ENCODE peak calls at places on chromosomes 3 and 15, in ten cellular contexts. One of them, this sample, is unnamed. For H3K4me1, the result is how much of the 10 kb centered on the place peaks cover.

GRCh38 chr15:101531170-101531569 is 41.7 kb upstream of the PCSK6 start:
- DNase-seq in HepG2: no peak
- DNase-seq in neural progenitor cell: no peak
- DNase-seq in MM.1S: no peak
- DNase-seq in DND-41: no peak
- DNase-seq in upper lobe of right lung: no peak
- DNase-seq in stomach: no peak
- DNase-seq in A549: no peak
- DNase-seq in GM23338: no peak
- DNase-seq in adrenal gland: no peak
- DNase-seq in this sample: no peak

GRCh38 chr15:38536201-38536676 is 28.4 kb downstream of the RASGRP1 start:
- DNase-seq in HepG2: no peak
- DNase-seq in neural progenitor cell: no peak
- DNase-seq in MM.1S: no peak
- DNase-seq in DND-41: no peak
- DNase-seq in upper lobe of right lung: no peak
- DNase-seq in stomach: peak
- DNase-seq in A549: no peak
- DNase-seq in GM23338: no peak
- DNase-seq in adrenal gland: peak
- DNase-seq in this sample: no peak

GRCh38 chr15:38531509-38531908 is 33.1 kb downstream of the RASGRP1 start:
- DNase-seq in HepG2: no peak
- DNase-seq in neural progenitor cell: no peak
- DNase-seq in MM.1S: no peak
- DNase-seq in DND-41: no peak
- DNase-seq in upper lobe of right lung: no peak
- DNase-seq in stomach: no peak
- DNase-seq in A549: no peak
- DNase-seq in GM23338: no peak
- DNase-seq in adrenal gland: peak
- DNase-seq in this sample: no peak

GRCh38 chr3:22269827-22270226 is 518.8 kb upstream of the ZNF385D start:
- DNase-seq in HepG2: no peak
- DNase-seq in neural progenitor cell: no peak
- DNase-seq in MM.1S: no peak
- DNase-seq in DND-41: no peak
- DNase-seq in upper lobe of right lung: no peak
- DNase-seq in stomach: no peak
- DNase-seq in A549: no peak
- DNase-seq in GM23338: no peak
- DNase-seq in adrenal gland: no peak
- DNase-seq in this sample: no peak

GRCh38 chr15:48781481-48782081 is 29.3 kb downstream of the CEP152 start:
- DNase-seq in HepG2: no peak
- DNase-seq in neural progenitor cell: no peak
- DNase-seq in MM.1S: no peak
- DNase-seq in DND-41: no peak
- DNase-seq in upper lobe of right lung: no peak
- DNase-seq in stomach: no peak
- DNase-seq in A549: no peak
- DNase-seq in GM23338: no peak
- DNase-seq in adrenal gland: no peak
- DNase-seq in this sample: no peak

GRCh38 chr15:85583404-85584390 is 203.3 kb downstream of the AKAP13 start:
- DNase-seq in HepG2: no peak
- DNase-seq in neural progenitor cell: peak
- DNase-seq in MM.1S: no peak
- DNase-seq in DND-41: no peak
- DNase-seq in upper lobe of right lung: peak
- DNase-seq in stomach: peak
- DNase-seq in A549: no peak
- DNase-seq in GM23338: no peak
- DNase-seq in adrenal gland: peak
- DNase-seq in this sample: no peak

GRCh38 chr3:11188231-11188630 is 33.9 kb downstream of the HRH1 start:
- DNase-seq in HepG2: no peak
- DNase-seq in neural progenitor cell: no peak
- DNase-seq in MM.1S: no peak
- DNase-seq in DND-41: no peak
- DNase-seq in upper lobe of right lung: no peak
- DNase-seq in stomach: no peak
- DNase-seq in A549: no peak
- DNase-seq in GM23338: no peak
- DNase-seq in adrenal gland: no peak
- DNase-seq in this sample: no peak

GRCh38 chr3:155241559-155241958 is 51.9 kb downstream of the STRIT1 start:
- DNase-seq in HepG2: no peak
- DNase-seq in neural progenitor cell: no peak
- DNase-seq in MM.1S: no peak
- DNase-seq in DND-41: no peak
- DNase-seq in upper lobe of right lung: no peak
- DNase-seq in stomach: no peak
- DNase-seq in A549: no peak
- DNase-seq in GM23338: no peak
- DNase-seq in adrenal gland: no peak
- DNase-seq in this sample: no peak

GRCh38 chr15:43237842-43238470 is 17.1 kb upstream of the EPB42 start:
- DNase-seq in HepG2: no peak
- DNase-seq in neural progenitor cell: no peak
- DNase-seq in MM.1S: no peak
- DNase-seq in DND-41: no peak
- DNase-seq in upper lobe of right lung: no peak
- DNase-seq in stomach: no peak
- DNase-seq in A549: no peak
- DNase-seq in GM23338: no peak
- DNase-seq in adrenal gland: no peak
- DNase-seq in this sample: no peak

GRCh38 chr3:104873331-104873730 is 493.4 kb upstream of the ALCAM start:
- DNase-seq in HepG2: no peak
- DNase-seq in neural progenitor cell: no peak
- DNase-seq in MM.1S: no peak
- DNase-seq in DND-41: no peak
- DNase-seq in upper lobe of right lung: no peak
- DNase-seq in stomach: no peak
- DNase-seq in A549: no peak
- DNase-seq in GM23338: no peak
- DNase-seq in adrenal gland: no peak
- DNase-seq in this sample: no peak

GRCh38 chr3:288383-288782 is 91.8 kb downstream of the CHL1 start:
- DNase-seq in HepG2: no peak
- DNase-seq in neural progenitor cell: no peak
- DNase-seq in MM.1S: no peak
- DNase-seq in DND-41: no peak
- DNase-seq in upper lobe of right lung: no peak
- DNase-seq in stomach: no peak
- DNase-seq in A549: no peak
- DNase-seq in GM23338: no peak
- DNase-seq in adrenal gland: no peak
- DNase-seq in this sample: no peak

GRCh38 chr15:74786659-74787165 is 4.8 kb downstream of the CSK start:
- DNase-seq in HepG2: no peak
- DNase-seq in neural progenitor cell: no peak
- DNase-seq in MM.1S: peak
- DNase-seq in DND-41: no peak
- DNase-seq in upper lobe of right lung: no peak
- DNase-seq in stomach: no peak
- DNase-seq in A549: no peak
- DNase-seq in GM23338: no peak
- DNase-seq in adrenal gland: no peak
- DNase-seq in this sample: no peak

GRCh38 chr3:166663194-166663593 is 716.9 kb downstream of the ZBBX start:
- DNase-seq in HepG2: no peak
- DNase-seq in neural progenitor cell: no peak
- DNase-seq in MM.1S: no peak
- DNase-seq in DND-41: no peak
- DNase-seq in upper lobe of right lung: no peak
- DNase-seq in stomach: no peak
- DNase-seq in A549: no peak
- DNase-seq in GM23338: no peak
- DNase-seq in adrenal gland: no peak
- DNase-seq in this sample: no peak

GRCh38 chr15:75718326-75718725 is 5.7 kb upstream of the CSPG4 start:
- DNase-seq in HepG2: no peak
- DNase-seq in neural progenitor cell: no peak
- DNase-seq in MM.1S: no peak
- DNase-seq in DND-41: no peak
- DNase-seq in upper lobe of right lung: no peak
- DNase-seq in stomach: peak
- DNase-seq in A549: no peak
- DNase-seq in GM23338: no peak
- DNase-seq in adrenal gland: peak
- DNase-seq in this sample: no peak

DNA sequence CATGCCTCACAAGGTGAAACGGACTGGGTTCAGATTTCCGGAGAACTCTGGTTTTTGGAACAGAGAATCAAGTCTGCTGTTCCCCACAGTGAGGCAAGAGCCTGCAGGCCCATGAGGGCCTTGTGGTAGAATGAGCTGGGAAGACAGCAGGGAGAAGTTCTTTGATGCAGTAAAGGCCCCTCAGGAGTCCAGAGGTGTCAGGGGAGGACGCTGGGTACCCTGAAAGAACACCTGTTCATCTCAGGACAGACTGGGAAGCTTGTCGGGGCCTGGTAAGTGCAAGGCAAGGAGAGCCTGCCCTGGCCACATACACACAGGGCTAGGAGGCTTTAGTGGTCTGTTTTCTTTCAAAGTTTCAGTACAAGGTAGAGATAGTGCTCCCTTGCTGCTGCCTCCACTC is 3.7 kb upstream of the ZBTB47 start:
- DNase-seq in HepG2: no peak
- DNase-seq in neural progenitor cell: no peak
- DNase-seq in MM.1S: no peak
- DNase-seq in DND-41: no peak
- DNase-seq in upper lobe of right lung: no peak
- DNase-seq in stomach: no peak
- DNase-seq in A549: no peak
- DNase-seq in GM23338: no peak
- DNase-seq in adrenal gland: no peak
- DNase-seq in this sample: no peak
- H3K27ac ChIP-seq in HepG2: no peak
- H3K27ac ChIP-seq in neural progenitor cell: no peak
- H3K27ac ChIP-seq in MM.1S: no peak
- H3K27ac ChIP-seq in DND-41: no peak
- H3K27ac ChIP-seq in upper lobe of right lung: no peak
- H3K27ac ChIP-seq in stomach: peak
- H3K27ac ChIP-seq in A549: no peak
- H3K27ac ChIP-seq in GM23338: peak
- H3K27ac ChIP-seq in adrenal gland: no peak
- H3K27ac ChIP-seq in this sample: no peak

GRCh38 chr15:78757636-78757905 is 53.7 kb downstream of the ADAMTS7 start:
- DNase-seq in HepG2: no peak
- DNase-seq in neural progenitor cell: no peak
- DNase-seq in MM.1S: no peak
- DNase-seq in DND-41: no peak
- DNase-seq in upper lobe of right lung: no peak
- DNase-seq in stomach: no peak
- DNase-seq in A549: no peak
- DNase-seq in GM23338: no peak
- DNase-seq in adrenal gland: no peak
- DNase-seq in this sample: no peak
- H3K4me1 ChIP-seq in HepG2: under half
- H3K4me1 ChIP-seq in neural progenitor cell: under half
- H3K4me1 ChIP-seq in MM.1S: under half
- H3K4me1 ChIP-seq in DND-41: under half
- H3K4me1 ChIP-seq in upper lobe of right lung: under half
- H3K4me1 ChIP-seq in stomach: under half
- H3K4me1 ChIP-seq in A549: under half
- H3K4me1 ChIP-seq in GM23338: under half
- H3K4me1 ChIP-seq in adrenal gland: under half
- H3K4me1 ChIP-seq in this sample: under half

GRCh38 chr3:97820780-97821179 is 1.0 kb upstream of the CRYBG3 start:
- DNase-seq in HepG2: no peak
- DNase-seq in neural progenitor cell: no peak
- DNase-seq in MM.1S: peak
- DNase-seq in DND-41: no peak
- DNase-seq in upper lobe of right lung: no peak
- DNase-seq in stomach: no peak
- DNase-seq in A549: no peak
- DNase-seq in GM23338: no peak
- DNase-seq in adrenal gland: no peak
- DNase-seq in this sample: no peak

GRCh38 chr3:97823503-97824004 is 1.7 kb downstream of the CRYBG3 start:
- DNase-seq in HepG2: no peak
- DNase-seq in neural progenitor cell: no peak
- DNase-seq in MM.1S: no peak
- DNase-seq in DND-41: no peak
- DNase-seq in upper lobe of right lung: no peak
- DNase-seq in stomach: no peak
- DNase-seq in A549: no peak
- DNase-seq in GM23338: no peak
- DNase-seq in adrenal gland: peak
- DNase-seq in this sample: no peak

GRCh38 chr3:97823081-97823480 is 1.3 kb downstream of the CRYBG3 start:
- DNase-seq in HepG2: no peak
- DNase-seq in neural progenitor cell: no peak
- DNase-seq in MM.1S: no peak
- DNase-seq in DND-41: no peak
- DNase-seq in upper lobe of right lung: no peak
- DNase-seq in stomach: no peak
- DNase-seq in A549: no peak
- DNase-seq in GM23338: no peak
- DNase-seq in adrenal gland: no peak
- DNase-seq in this sample: no peak

GRCh38 chr3:97821413-97821809 is 400 bp upstream of the CRYBG3 start:
- DNase-seq in HepG2: no peak
- DNase-seq in neural progenitor cell: no peak
- DNase-seq in MM.1S: no peak
- DNase-seq in DND-41: no peak
- DNase-seq in upper lobe of right lung: peak
- DNase-seq in stomach: peak
- DNase-seq in A549: peak
- DNase-seq in GM23338: peak
- DNase-seq in adrenal gland: peak
- DNase-seq in this sample: peak

GRCh38 chr3:97821810-97822775 is at the start of gene CRYBG3:
- DNase-seq in HepG2: peak
- DNase-seq in neural progenitor cell: peak
- DNase-seq in MM.1S: peak
- DNase-seq in DND-41: peak
- DNase-seq in upper lobe of right lung: peak
- DNase-seq in stomach: peak
- DNase-seq in A549: peak
- DNase-seq in GM23338: peak
- DNase-seq in adrenal gland: peak
- DNase-seq in this sample: peak
- TF ChIP-seq CTCF in HepG2: peak
- TF ChIP-seq CTCF in neural progenitor cell: peak
- TF ChIP-seq CTCF in MM.1S: no peak
- TF ChIP-seq CTCF in DND-41: peak
- TF ChIP-seq CTCF in upper lobe of right lung: peak
- TF ChIP-seq CTCF in stomach: no peak
- TF ChIP-seq CTCF in A549: peak
- TF ChIP-seq CTCF in GM23338: peak
- TF ChIP-seq CTCF in adrenal gland: peak
- TF ChIP-seq CTCF in this sample: no peak

DNA sequence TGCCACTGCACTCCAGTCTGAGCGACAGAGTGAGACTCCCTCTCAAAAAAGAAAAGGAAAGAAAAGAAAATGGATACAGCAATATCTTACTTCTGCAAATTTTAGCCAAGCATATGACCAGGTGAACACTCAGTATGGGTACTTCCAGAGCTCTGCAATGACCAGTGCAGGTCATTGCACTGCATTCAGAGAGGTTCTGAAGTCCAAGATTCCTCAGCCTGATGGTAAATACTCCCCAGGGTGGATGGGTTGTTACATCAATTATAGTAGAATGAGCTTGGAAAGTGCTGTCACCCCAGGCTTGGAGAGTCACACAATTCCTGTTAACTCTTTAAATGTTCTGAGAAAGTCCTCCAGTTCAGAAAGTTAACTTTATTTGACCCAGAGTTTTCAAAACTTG is 103.7 kb downstream of the RPLP1 start:
- DNase-seq in HepG2: no peak
- DNase-seq in neural progenitor cell: no peak
- DNase-seq in MM.1S: no peak
- DNase-seq in DND-41: no peak
- DNase-seq in upper lobe of right lung: no peak
- DNase-seq in stomach: no peak
- DNase-seq in A549: no peak
- DNase-seq in GM23338: no peak
- DNase-seq in adrenal gland: no peak
- DNase-seq in this sample: no peak
- H3K27ac ChIP-seq in HepG2: no peak
- H3K27ac ChIP-seq in neural progenitor cell: no peak
- H3K27ac ChIP-seq in MM.1S: no peak
- H3K27ac ChIP-seq in DND-41: no peak
- H3K27ac ChIP-seq in upper lobe of right lung: no peak
- H3K27ac ChIP-seq in stomach: peak
- H3K27ac ChIP-seq in A549: peak
- H3K27ac ChIP-seq in GM23338: no peak
- H3K27ac ChIP-seq in adrenal gland: no peak
- H3K27ac ChIP-seq in this sample: no peak